ENCODE peak calls at places on chromosomes 4 and X, in eight cellular contexts. I, Q, D, G, R, X, T and L are unnamed samples.

GRCh38 chr4:1036976-1037810 is 25.8 kb downstream of the FGFRL1 start:
- DNase-seq in R (no peak), G (no peak), T (no peak), Q (no peak), I (no peak), X (no peak), D (no peak), L (no peak)

GRCh38 chrX:110003167-110004156 is 548 bp downstream of the TMEM164 start:
- DNase-seq in G (peak; percentile 62), R (no peak), D (peak; percentile 20), Q (no peak), X (no peak), T (peak; percentile 39), I (peak; percentile 46), L (no peak)

GRCh38 chr4:151356510-151356909 is 31.1 kb upstream of the SH3D19 start:
- DNase-seq in Q (no peak), D (no peak), T (no peak), I (no peak), G (no peak), R (no peak), X (no peak), L (no peak)

GRCh38 chr4:10115657-10116624 is 658 bp downstream of the WDR1 start:
- DNase-seq in I (peak; percentile 56), G (peak; percentile 85), X (peak; percentile 72), T (peak; percentile 75), D (peak; percentile 84), Q (no peak), R (peak; percentile 55), L (no peak)

GRCh38 chrX:29535212-29536162 is 679.9 kb upstream of the MAGEB2 start:
- DNase-seq in D (no peak), Q (no peak), G (no peak), R (no peak), T (no peak), I (no peak), X (no peak), L (no peak)

GRCh38 chr4:157728215-157728614 is 444.6 kb downstream of the GASK1B start:
- DNase-seq in I (no peak), G (no peak), X (no peak), R (no peak), T (no peak), Q (no peak), D (no peak), L (no peak)

GRCh38 chrX:130108647-130109428 is 1.5 kb downstream of the ELF4 start:
- DNase-seq in I (no peak), D (peak; percentile 65), T (no peak), Q (no peak), X (no peak), G (no peak), R (no peak), L (no peak)

GRCh38 chrX:63418211-63418610 is 67.1 kb upstream of the SPIN4 start:
- DNase-seq in Q (no peak), D (no peak), X (no peak), T (no peak), G (no peak), I (no peak), R (no peak), L (no peak)

GRCh38 chr4:26838055-26838842 is 22.4 kb upstream of the STIM2 start:
- DNase-seq in G (no peak), I (no peak), R (no peak), D (no peak), X (no peak), Q (no peak), T (no peak), L (no peak)

GRCh38 chrX:28850955-28851354 is 263.7 kb downstream of the IL1RAPL1 start:
- DNase-seq in T (no peak), Q (no peak), R (no peak), X (no peak), D (no peak), G (no peak), I (no peak), L (no peak)

GRCh38 chrX:10486373-10486772 is 134.0 kb downstream of the MID1 start:
- DNase-seq in D (no peak), R (no peak), Q (no peak), X (no peak), T (no peak), G (no peak), I (no peak), L (no peak)

GRCh38 chr4:171031338-171031737 is 781.9 kb upstream of the GALNTL6 start:
- DNase-seq in T (no peak), I (no peak), X (no peak), G (no peak), Q (no peak), D (no peak), R (no peak), L (no peak)

GRCh38 chr4:6779667-6780565 is 2.6 kb upstream of the KIAA0232 start:
- DNase-seq in I (peak; percentile 19), Q (peak; percentile 19), X (no peak), D (no peak), R (no peak), G (no peak), T (no peak), L (no peak)

GRCh38 chrX:130082244-130083106 is 27.8 kb downstream of the ELF4 start:
- DNase-seq in I (no peak), G (peak; percentile 75), R (no peak), Q (no peak), T (peak; percentile 37), D (peak; percentile 69), X (no peak), L (no peak)

GRCh38 chr4:139815646-139816601 is 150.3 kb downstream of the MGST2 start:
- DNase-seq in T (no peak), D (no peak), Q (no peak), X (no peak), I (no peak), R (no peak), G (peak; percentile 68), L (peak; percentile 40)

GRCh38 chr4:159009521-159009920 is 93.4 kb upstream of the RAPGEF2 start:
- DNase-seq in X (no peak), R (no peak), Q (no peak), I (no peak), T (no peak), D (no peak), G (no peak), L (no peak)

GRCh38 chrX:150570512-150570911 is 2.1 kb downstream of the MTM1 start:
- DNase-seq in R (no peak), Q (no peak), X (no peak), T (no peak), D (no peak), I (no peak), G (no peak), L (no peak)
- H3K4me3 ChIP-seq in R (peak overlapping the region; percentile 77), Q (no peak overlapping the region), X (no peak overlapping the region), T (no peak overlapping the region), D (peak overlapping the region; percentile 86), I (no peak overlapping the region), G (peak overlapping the region; percentile 1), L (no peak overlapping the region)

DNA sequence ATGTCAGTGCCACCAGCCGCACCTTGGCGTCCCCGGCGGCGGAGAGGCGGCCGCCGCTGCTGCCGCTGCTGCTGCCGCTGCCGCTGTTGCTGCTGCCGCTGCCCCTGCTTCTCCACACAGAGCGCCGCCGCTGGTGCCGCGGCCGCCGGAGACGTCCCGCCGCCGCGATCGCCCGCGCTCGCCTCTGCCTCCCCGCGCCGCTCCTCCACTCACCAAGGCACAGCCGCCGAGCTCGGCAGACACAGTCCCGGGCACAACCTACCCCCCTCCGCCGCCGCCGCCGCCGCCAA is at the start of gene PPP3CA:
- DNase-seq in T (no peak), D (no peak), R (no peak), Q (no peak), G (no peak), I (no peak), X (no peak), L (no peak)
- TF ChIP-seq POLR2A in T (no peak), D (peak; percentile 71), R (no peak), Q (no peak), G (no peak), I (peak; percentile 72), X (no peak), L (no peak)

GRCh38 chr4:39617534-39617933 is 21.1 kb downstream of the SMIM14 start:
- DNase-seq in G (no peak), X (no peak), D (no peak), R (no peak), T (no peak), I (no peak), Q (no peak), L (no peak)

GRCh38 chr4:39620551-39620950 is 18.1 kb downstream of the SMIM14 start:
- DNase-seq in R (no peak), X (no peak), T (no peak), I (no peak), Q (no peak), D (no peak), G (no peak), L (no peak)

GRCh38 chr4:39613093-39613656 is 25.5 kb downstream of the SMIM14 start:
- DNase-seq in I (no peak), X (no peak), G (no peak), Q (no peak), T (no peak), R (no peak), D (no peak), L (no peak)

GRCh38 chr4:39614487-39615162 is 24.0 kb downstream of the SMIM14 start:
- DNase-seq in T (no peak), G (no peak), X (no peak), Q (no peak), D (no peak), I (no peak), R (no peak), L (no peak)

DNA sequence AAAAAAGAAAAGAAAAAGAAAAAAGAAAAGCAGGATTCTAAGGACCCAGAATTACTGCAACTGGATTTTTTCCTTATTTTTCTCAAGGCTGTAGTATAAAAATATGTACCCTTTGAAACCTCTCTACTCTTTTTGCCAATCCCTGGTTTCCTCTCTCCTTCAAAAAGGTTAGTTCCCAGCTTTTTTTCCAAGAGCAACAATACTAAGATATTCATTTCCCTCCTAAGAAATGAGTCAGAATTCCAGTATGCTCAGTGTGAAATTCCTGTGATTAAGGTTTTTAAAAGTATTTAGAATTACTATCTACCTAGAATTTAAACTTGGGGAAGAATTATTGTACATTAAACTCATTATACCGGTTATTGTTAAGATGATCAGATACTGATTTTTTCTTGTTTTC is 22.0 kb downstream of the SMIM14 start:
- DNase-seq in Q (no peak), R (no peak), T (no peak), X (no peak), D (no peak), I (no peak), G (no peak), L (no peak)
- H3K4me1 ChIP-seq in Q (no peaks in the 10 kb centered on the region), R (peaks cover 12% of the 10 kb centered on the region), T (peaks cover 68% of the 10 kb centered on the region), X (no peaks in the 10 kb centered on the region), D (no peaks in the 10 kb centered on the region), I (peaks cover 25% of the 10 kb centered on the region), G (peaks cover 14% of the 10 kb centered on the region), L (peaks cover 9% of the 10 kb centered on the region)

DNA sequence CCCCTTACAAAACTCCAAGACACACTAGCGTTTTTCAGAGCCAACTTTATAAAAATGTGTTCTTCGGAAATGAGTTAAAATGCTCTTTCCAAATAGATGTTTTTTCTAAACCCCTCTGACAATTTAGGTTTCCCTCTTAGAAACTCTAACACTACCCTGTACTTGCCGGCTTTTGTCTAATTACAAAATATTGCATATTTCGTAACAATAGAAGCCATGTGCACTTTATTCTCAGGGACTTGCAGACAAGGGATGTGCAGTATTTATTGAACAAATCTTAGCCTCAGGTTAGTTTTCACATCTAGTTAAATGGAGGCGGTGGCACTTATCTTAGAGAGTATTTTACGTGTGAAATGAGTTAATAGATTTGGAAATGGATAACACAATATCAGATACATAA is 547 bp upstream of the PABPC4L start:
- DNase-seq in G (no peak), I (no peak), Q (no peak), X (no peak), D (no peak), R (no peak), T (no peak), L (no peak)
- H3K4me3 ChIP-seq in G (peak overlapping the region; percentile 65), I (no peak overlapping the region), Q (no peak overlapping the region), X (peak overlapping the region; percentile 62), D (peak overlapping the region; percentile 55), R (peak overlapping the region; percentile 76), T (peak overlapping the region; percentile 50), L (peak overlapping the region; percentile 48)

GRCh38 chr4:173656898-173657297 is 126.9 kb upstream of the HAND2 start:
- DNase-seq in X (no peak), G (no peak), T (no peak), I (no peak), Q (no peak), D (no peak), R (no peak), L (no peak)
- TF ChIP-seq POLR2A in X (no peak), G (no peak), T (no peak), I (no peak), Q (no peak), D (no peak), R (no peak), L (no peak)